ENCODE peak calls at places on chromosomes 5 and 9, in six cellular contexts. D, Q, V, R, F and S are unnamed samples.

GRCh38 chr5:79595086-79595485 is 17.2 kb upstream of the TENT2 start:
- DNase-seq in D (no peak), R (no peak), V (no peak), F (no peak), Q (no peak), S (no peak)

GRCh38 chr9:83508072-83508471 is 30.1 kb downstream of the FRMD3 start:
- DNase-seq in F (no peak), D (no peak), V (no peak), R (no peak), Q (no peak), S (no peak)

GRCh38 chr5:175120412-175120811 is 323.6 kb downstream of the DRD1 start:
- DNase-seq in D (no peak), V (no peak), Q (no peak), F (no peak), R (no peak), S (no peak)

GRCh38 chr9:121206516-121207370 is 5.1 kb upstream of the RAB14 start:
- DNase-seq in D (no peak), F (no peak), R (no peak), Q (no peak), V (no peak), S (no peak)

GRCh38 chr9:89522261-89522978 is 24.5 kb upstream of the SEMA4D start:
- DNase-seq in F (no peak), Q (no peak), R (no peak), D (no peak), V (no peak), S (no peak)

GRCh38 chr9:130886981-130887380 is 9.6 kb downstream of the QRFP start:
- DNase-seq in F (no peak), R (no peak), Q (peak; percentile 56), D (peak; percentile 9), V (no peak), S (no peak)

GRCh38 chr9:96751815-96752214 is 26.1 kb downstream of the ZNF510 start:
- DNase-seq in D (no peak), Q (no peak), F (no peak), R (no peak), V (no peak), S (no peak)

GRCh38 chr5:93874491-93874890 is 133.1 kb upstream of the POU5F2 start:
- DNase-seq in V (no peak), D (no peak), F (no peak), R (no peak), Q (no peak), S (no peak)

GRCh38 chr9:26746357-26747072 is 146.1 kb downstream of the CAAP1 start:
- DNase-seq in F (peak; percentile 41), Q (no peak), R (peak; percentile 70), D (no peak), V (peak; percentile 46), S (peak; percentile 2)

GRCh38 chr5:57778528-57779175 is 296.0 kb upstream of the ACTBL2 start:
- DNase-seq in D (no peak), Q (no peak), R (no peak), F (no peak), V (no peak), S (peak; percentile 28)

GRCh38 chr9:116800885-116801284 is 113.8 kb downstream of the TRIM32 start:
- DNase-seq in F (no peak), R (no peak), D (no peak), V (peak; percentile 15), Q (no peak), S (no peak)

GRCh38 chr5:12294151-12294550 is 389.9 kb upstream of the CTNND2 start:
- DNase-seq in F (no peak), D (no peak), R (no peak), Q (no peak), V (no peak), S (no peak)

GRCh38 chr5:126503602-126504104 is 80.4 kb downstream of the GRAMD2B start:
- DNase-seq in V (no peak), F (no peak), Q (no peak), D (no peak), R (no peak), S (no peak)

GRCh38 chr9:84404095-84404686 is 63.6 kb upstream of the SLC28A3 start:
- DNase-seq in F (peak; percentile 8), Q (peak; percentile 48), V (no peak), D (peak; percentile 58), R (peak; percentile 5), S (peak; percentile 22)

GRCh38 chr5:65760504-65761275 is 38.7 kb downstream of the NLN start:
- DNase-seq in Q (no peak), D (no peak), F (no peak), R (no peak), V (no peak), S (peak; percentile 78)

GRCh38 chr5:67291671-67292070 is 95.1 kb upstream of the CD180 start:
- DNase-seq in Q (no peak), D (no peak), F (no peak), V (no peak), R (no peak), S (no peak)

GRCh38 chr9:127353882-127354281 is 43.1 kb upstream of the SLC2A8 start:
- DNase-seq in V (peak; percentile 53), Q (no peak), R (no peak), D (no peak), F (no peak), S (no peak)

GRCh38 chr5:107063511-107063910 is 607.2 kb downstream of the EFNA5 start:
- DNase-seq in V (no peak), R (no peak), F (no peak), Q (no peak), D (no peak), S (no peak)

GRCh38 chr5:43711496-43711895 is 108.5 kb downstream of the NNT start:
- DNase-seq in D (no peak), F (peak; percentile 4), R (peak; percentile 12), V (no peak), Q (no peak), S (no peak)

GRCh38 chr5:113682497-113683136 is 169.1 kb downstream of the YTHDC2 start:
- DNase-seq in D (no peak), Q (no peak), R (no peak), F (peak; percentile 7), V (no peak), S (no peak)

GRCh38 chr9:90296539-90296938 is 346.1 kb downstream of the DIRAS2 start:
- DNase-seq in Q (no peak), D (no peak), V (no peak), F (no peak), R (no peak), S (no peak)

GRCh38 chr9:73148447-73148937 is 3.2 kb upstream of the ANXA1 start:
- DNase-seq in Q (no peak), R (no peak), F (no peak), V (no peak), D (no peak), S (no peak)

GRCh38 chr9:134597957-134598883 is 43.4 kb upstream of the COL5A1 start:
- DNase-seq in D (peak; percentile 37), R (peak; percentile 7), Q (no peak), F (no peak), V (no peak), S (no peak)

GRCh38 chr5:141508808-141509611 is 20.1 kb downstream of the PCDHGC5 start:
- DNase-seq in R (peak; percentile 5), F (no peak), V (no peak), Q (no peak), D (peak; percentile 90), S (no peak)

GRCh38 chr5:124527220-124527991 is 219.0 kb downstream of the ZNF608 start:
- DNase-seq in D (no peak), Q (no peak), V (no peak), R (peak; percentile 90), F (no peak), S (no peak)

GRCh38 chr5:150164640-150165039 is 1.9 kb upstream of the CDX1 start:
- DNase-seq in Q (no peak), R (no peak), D (no peak), V (no peak), F (no peak), S (no peak)

GRCh38 chr5:1886634-1887399 is 4.1 kb upstream of the IRX4 start:
- DNase-seq in Q (no peak), F (no peak), D (no peak), R (no peak), V (no peak), S (no peak)

GRCh38 chr9:124355032-124355940 is 60.0 kb downstream of the PSMB7 start:
- DNase-seq in F (no peak), V (no peak), R (no peak), Q (no peak), D (no peak), S (no peak)

GRCh38 chr5:177362871-177363507 is 5.3 kb downstream of the RGS14 start:
- DNase-seq in V (no peak), F (no peak), R (no peak), Q (peak; percentile 83), D (peak; percentile 89), S (peak; percentile 77)

GRCh38 chr5:157561105-157561504 is 14.5 kb downstream of the ADAM19 start:
- DNase-seq in R (no peak), Q (no peak), V (no peak), D (no peak), F (no peak), S (no peak)

GRCh38 chr5:42952575-42952974 is 87.5 kb downstream of the ANXA2R start:
- DNase-seq in V (no peak), R (no peak), D (no peak), Q (no peak), F (no peak), S (no peak)

GRCh38 chr5:153520952-153521351 is 30.5 kb downstream of the GRIA1 start:
- DNase-seq in F (no peak), Q (no peak), D (no peak), R (no peak), V (no peak), S (no peak)
- TF ChIP-seq JUND in F (no peak), Q (no peak), D (peak; percentile 27), R (no peak), V (no peak), S (no peak)

GRCh38 chr9:677461-678097 is 163.9 kb upstream of the DMRT1 start:
- DNase-seq in R (peak; percentile 54), D (no peak), V (no peak), F (no peak), Q (no peak), S (no peak)
- TF ChIP-seq JUND in R (no peak), D (no peak), V (no peak), F (no peak), Q (no peak), S (no peak)

DNA sequence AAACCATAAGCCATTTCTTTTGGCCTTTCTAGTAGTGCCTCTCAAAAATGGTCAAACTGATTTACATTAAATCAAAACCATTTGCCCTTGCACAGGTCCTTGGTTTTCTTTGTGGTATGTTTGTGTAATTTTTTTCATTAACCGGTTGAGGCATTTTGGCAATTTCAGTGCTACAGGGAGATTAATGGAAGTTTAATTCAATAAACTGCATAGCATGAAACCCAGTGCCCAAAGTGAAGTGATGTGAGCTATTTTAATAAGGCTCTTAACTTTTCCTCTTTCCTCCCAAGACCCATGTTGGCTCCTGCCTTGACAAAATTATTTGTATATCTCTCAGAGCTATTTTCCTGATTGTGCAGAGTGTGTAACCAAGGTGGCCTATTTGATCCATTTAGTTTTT is 326.2 kb upstream of the SEMA6A start:
- DNase-seq in Q (no peak), V (no peak), F (no peak), D (no peak), R (no peak), S (no peak)
- TF ChIP-seq JUND in Q (no peak), V (no peak), F (no peak), D (no peak), R (no peak), S (no peak)

GRCh38 chr5:138998521-138998920 is 123.4 kb upstream of the LRRTM2 start:
- DNase-seq in Q (no peak), V (no peak), F (no peak), R (no peak), D (no peak), S (no peak)
- TF ChIP-seq JUND in Q (no peak), V (no peak), F (no peak), R (no peak), D (no peak), S (no peak)